ENCODE peak calls at places on chromosome 5, in ten cellular contexts. One of them, this sample, is unnamed.
A peak's percentile ranks its signal among the peaks of the same experiment; 100 is the strongest.

GRCh38 chr5:149391524-149391923 is 12.4 kb upstream of the IL17B start:
- DNase-seq in uterus: no peak
- DNase-seq in progenitor cell of endocrine pancreas: no peak
- DNase-seq in psoas muscle: no peak
- DNase-seq in WTC11: no peak
- DNase-seq in endothelial cell of umbilical vein: no peak
- DNase-seq in RWPE1: no peak
- DNase-seq in fibroblast of pulmonary artery: no peak
- DNase-seq in AG10803: no peak
- DNase-seq in heart right ventricle: no peak
- DNase-seq in this sample: no peak

GRCh38 chr5:31122998-31123950 is 70.2 kb upstream of the CDH6 start:
- DNase-seq in WTC11: no peak
- DNase-seq in endothelial cell of umbilical vein: no peak
- DNase-seq in uterus: no peak
- DNase-seq in RWPE1: no peak
- DNase-seq in progenitor cell of endocrine pancreas: no peak
- DNase-seq in fibroblast of pulmonary artery: no peak
- DNase-seq in AG10803: peak; percentile 24
- DNase-seq in psoas muscle: no peak
- DNase-seq in heart right ventricle: no peak
- DNase-seq in this sample: no peak

GRCh38 chr5:92222449-92222848 is 839.3 kb upstream of the ARRDC3 start:
- DNase-seq in endothelial cell of umbilical vein: no peak
- DNase-seq in AG10803: no peak
- DNase-seq in progenitor cell of endocrine pancreas: no peak
- DNase-seq in psoas muscle: no peak
- DNase-seq in uterus: no peak
- DNase-seq in RWPE1: no peak
- DNase-seq in heart right ventricle: no peak
- DNase-seq in WTC11: peak; percentile 26
- DNase-seq in fibroblast of pulmonary artery: no peak
- DNase-seq in this sample: no peak

GRCh38 chr5:74612059-74612458 is 28.5 kb downstream of the ENC1 start:
- DNase-seq in RWPE1: no peak
- DNase-seq in psoas muscle: no peak
- DNase-seq in heart right ventricle: no peak
- DNase-seq in progenitor cell of endocrine pancreas: no peak
- DNase-seq in endothelial cell of umbilical vein: no peak
- DNase-seq in AG10803: no peak
- DNase-seq in fibroblast of pulmonary artery: no peak
- DNase-seq in WTC11: no peak
- DNase-seq in uterus: no peak
- DNase-seq in this sample: no peak

GRCh38 chr5:151924564-151925395 is at the start of gene GLRA1:
- DNase-seq in progenitor cell of endocrine pancreas: peak; percentile 68
- DNase-seq in RWPE1: peak; percentile 77
- DNase-seq in endothelial cell of umbilical vein: peak; percentile 28
- DNase-seq in WTC11: peak; percentile 85
- DNase-seq in AG10803: peak; percentile 19
- DNase-seq in psoas muscle: peak; percentile 59
- DNase-seq in heart right ventricle: peak; percentile 57
- DNase-seq in fibroblast of pulmonary artery: peak; percentile 63
- DNase-seq in uterus: peak; percentile 15
- DNase-seq in this sample: no peak

GRCh38 chr5:1152771-1153282 is 41.0 kb upstream of the SLC12A7 start:
- DNase-seq in progenitor cell of endocrine pancreas: no peak
- DNase-seq in WTC11: no peak
- DNase-seq in fibroblast of pulmonary artery: no peak
- DNase-seq in AG10803: peak; percentile 30
- DNase-seq in psoas muscle: no peak
- DNase-seq in uterus: no peak
- DNase-seq in RWPE1: no peak
- DNase-seq in heart right ventricle: no peak
- DNase-seq in endothelial cell of umbilical vein: no peak
- DNase-seq in this sample: no peak

GRCh38 chr5:67156976-67157583 is 39.5 kb downstream of the CD180 start:
- DNase-seq in progenitor cell of endocrine pancreas: no peak
- DNase-seq in RWPE1: peak; percentile 67
- DNase-seq in endothelial cell of umbilical vein: peak; percentile 37
- DNase-seq in fibroblast of pulmonary artery: peak; percentile 50
- DNase-seq in uterus: peak; percentile 42
- DNase-seq in psoas muscle: no peak
- DNase-seq in AG10803: no peak
- DNase-seq in WTC11: peak; percentile 26
- DNase-seq in heart right ventricle: no peak
- DNase-seq in this sample: no peak

GRCh38 chr5:82396871-82397514 is 118.8 kb upstream of the RPS23 start:
- DNase-seq in progenitor cell of endocrine pancreas: no peak
- DNase-seq in WTC11: no peak
- DNase-seq in fibroblast of pulmonary artery: peak; percentile 99
- DNase-seq in AG10803: peak; percentile 100
- DNase-seq in RWPE1: peak; percentile 73
- DNase-seq in endothelial cell of umbilical vein: peak; percentile 98
- DNase-seq in heart right ventricle: peak; percentile 84
- DNase-seq in psoas muscle: peak; percentile 80
- DNase-seq in uterus: peak; percentile 85
- DNase-seq in this sample: no peak

GRCh38 chr5:1728846-1729245 is 70.8 kb downstream of the MRPL36 start:
- DNase-seq in fibroblast of pulmonary artery: no peak
- DNase-seq in WTC11: no peak
- DNase-seq in heart right ventricle: no peak
- DNase-seq in endothelial cell of umbilical vein: no peak
- DNase-seq in RWPE1: no peak
- DNase-seq in AG10803: no peak
- DNase-seq in psoas muscle: no peak
- DNase-seq in progenitor cell of endocrine pancreas: no peak
- DNase-seq in uterus: no peak
- DNase-seq in this sample: peak; percentile 5

GRCh38 chr5:10601246-10602030 is 37.6 kb downstream of the ANKRD33B start:
- DNase-seq in progenitor cell of endocrine pancreas: no peak
- DNase-seq in fibroblast of pulmonary artery: peak; percentile 96
- DNase-seq in psoas muscle: peak; percentile 92
- DNase-seq in WTC11: no peak
- DNase-seq in RWPE1: peak; percentile 93
- DNase-seq in endothelial cell of umbilical vein: peak; percentile 97
- DNase-seq in heart right ventricle: peak; percentile 90
- DNase-seq in uterus: peak; percentile 87
- DNase-seq in AG10803: peak; percentile 83
- DNase-seq in this sample: peak; percentile 63

GRCh38 chr5:131109540-131110255 is 55.4 kb downstream of the HINT1 start:
- DNase-seq in uterus: no peak
- DNase-seq in AG10803: peak; percentile 35
- DNase-seq in WTC11: no peak
- DNase-seq in endothelial cell of umbilical vein: peak; percentile 52
- DNase-seq in heart right ventricle: peak; percentile 6
- DNase-seq in progenitor cell of endocrine pancreas: no peak
- DNase-seq in RWPE1: peak; percentile 67
- DNase-seq in fibroblast of pulmonary artery: peak; percentile 66
- DNase-seq in psoas muscle: no peak
- DNase-seq in this sample: no peak

GRCh38 chr5:56490971-56491468 is 257.9 kb upstream of the ANKRD55 start:
- DNase-seq in progenitor cell of endocrine pancreas: no peak
- DNase-seq in WTC11: no peak
- DNase-seq in uterus: no peak
- DNase-seq in fibroblast of pulmonary artery: no peak
- DNase-seq in heart right ventricle: no peak
- DNase-seq in AG10803: no peak
- DNase-seq in endothelial cell of umbilical vein: no peak
- DNase-seq in RWPE1: peak; percentile 85
- DNase-seq in psoas muscle: no peak
- DNase-seq in this sample: no peak

GRCh38 chr5:170809551-170809950 is 26.0 kb downstream of the GABRP start:
- DNase-seq in heart right ventricle: no peak
- DNase-seq in psoas muscle: no peak
- DNase-seq in RWPE1: peak; percentile 82
- DNase-seq in uterus: no peak
- DNase-seq in endothelial cell of umbilical vein: peak; percentile 48
- DNase-seq in fibroblast of pulmonary artery: peak; percentile 72
- DNase-seq in progenitor cell of endocrine pancreas: no peak
- DNase-seq in AG10803: peak; percentile 66
- DNase-seq in WTC11: peak; percentile 30
- DNase-seq in this sample: no peak

GRCh38 chr5:164722702-164723101 is 1217.3 kb downstream of the MAT2B start:
- DNase-seq in heart right ventricle: no peak
- DNase-seq in psoas muscle: no peak
- DNase-seq in WTC11: no peak
- DNase-seq in endothelial cell of umbilical vein: no peak
- DNase-seq in AG10803: no peak
- DNase-seq in uterus: no peak
- DNase-seq in RWPE1: no peak
- DNase-seq in progenitor cell of endocrine pancreas: no peak
- DNase-seq in fibroblast of pulmonary artery: no peak
- DNase-seq in this sample: no peak

GRCh38 chr5:157390179-157390923 is 69.7 kb upstream of the NIPAL4 start:
- DNase-seq in WTC11: no peak
- DNase-seq in RWPE1: peak; percentile 98
- DNase-seq in heart right ventricle: no peak
- DNase-seq in progenitor cell of endocrine pancreas: no peak
- DNase-seq in psoas muscle: no peak
- DNase-seq in endothelial cell of umbilical vein: peak; percentile 40
- DNase-seq in AG10803: peak; percentile 85
- DNase-seq in fibroblast of pulmonary artery: peak; percentile 47
- DNase-seq in uterus: no peak
- DNase-seq in this sample: no peak

DNA sequence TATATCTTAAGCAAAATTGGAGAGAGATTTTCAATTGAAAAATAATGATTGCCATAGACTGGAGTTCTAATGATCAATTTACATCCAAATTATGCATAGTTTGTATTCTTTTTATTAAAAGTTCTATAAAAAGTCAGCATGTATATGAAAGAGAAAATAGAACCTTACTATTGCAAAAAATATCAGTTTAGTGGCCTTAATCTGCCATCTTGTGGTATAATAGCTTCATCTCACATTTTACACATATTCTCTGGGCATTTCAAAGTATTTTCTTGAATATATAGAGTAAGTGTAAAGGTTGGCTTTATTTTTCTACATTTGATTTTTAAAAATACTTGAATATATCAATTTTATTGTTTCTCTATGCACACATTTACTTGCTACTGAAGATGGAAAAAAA is 1858.6 kb upstream of the CDH9 start:
- DNase-seq in AG10803: no peak
- DNase-seq in endothelial cell of umbilical vein: no peak
- DNase-seq in RWPE1: peak; percentile 28
- DNase-seq in progenitor cell of endocrine pancreas: no peak
- DNase-seq in heart right ventricle: no peak
- DNase-seq in fibroblast of pulmonary artery: peak; percentile 3
- DNase-seq in WTC11: no peak
- DNase-seq in psoas muscle: no peak
- DNase-seq in uterus: no peak
- DNase-seq in this sample: no peak
- TF ChIP-seq CTCF in AG10803: no peak
- TF ChIP-seq CTCF in endothelial cell of umbilical vein: no peak
- TF ChIP-seq CTCF in RWPE1: peak; percentile 58
- TF ChIP-seq CTCF in progenitor cell of endocrine pancreas: peak; percentile 57
- TF ChIP-seq CTCF in heart right ventricle: no peak
- TF ChIP-seq CTCF in fibroblast of pulmonary artery: no peak
- TF ChIP-seq CTCF in WTC11: no peak
- TF ChIP-seq CTCF in psoas muscle: no peak
- TF ChIP-seq CTCF in uterus: no peak
- TF ChIP-seq CTCF in this sample: no peak

GRCh38 chr5:173265433-173265832 is 30.4 kb upstream of the NKX2-5 start:
- DNase-seq in WTC11: no peak
- DNase-seq in heart right ventricle: peak; percentile 80
- DNase-seq in AG10803: no peak
- DNase-seq in progenitor cell of endocrine pancreas: no peak
- DNase-seq in endothelial cell of umbilical vein: no peak
- DNase-seq in RWPE1: no peak
- DNase-seq in psoas muscle: no peak
- DNase-seq in uterus: no peak
- DNase-seq in fibroblast of pulmonary artery: no peak
- DNase-seq in this sample: no peak
- TF ChIP-seq CTCF in WTC11: no peak
- TF ChIP-seq CTCF in heart right ventricle: no peak
- TF ChIP-seq CTCF in AG10803: no peak
- TF ChIP-seq CTCF in progenitor cell of endocrine pancreas: no peak
- TF ChIP-seq CTCF in endothelial cell of umbilical vein: no peak
- TF ChIP-seq CTCF in RWPE1: no peak
- TF ChIP-seq CTCF in psoas muscle: no peak
- TF ChIP-seq CTCF in uterus: no peak
- TF ChIP-seq CTCF in fibroblast of pulmonary artery: no peak
- TF ChIP-seq CTCF in this sample: no peak

DNA sequence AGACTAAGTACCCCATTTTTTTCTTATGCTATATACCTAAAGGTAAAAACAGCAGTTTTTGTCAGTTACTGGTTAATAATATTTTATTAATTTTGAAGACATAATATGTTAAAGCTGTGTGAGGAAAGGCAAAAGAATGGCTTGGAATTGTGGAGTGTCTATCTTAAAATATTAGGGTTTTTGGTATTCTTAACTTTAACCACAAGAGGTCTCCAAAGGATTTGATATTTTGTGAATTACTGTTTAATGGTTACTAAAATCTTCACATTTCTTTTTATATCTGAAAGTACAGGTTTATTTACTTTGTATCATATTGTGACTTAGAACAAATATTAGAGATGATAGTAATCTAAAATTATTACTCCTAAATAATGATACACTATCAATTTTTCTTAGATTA is 32.0 kb upstream of the DHFR start:
- DNase-seq in psoas muscle: no peak
- DNase-seq in heart right ventricle: no peak
- DNase-seq in WTC11: no peak
- DNase-seq in uterus: no peak
- DNase-seq in RWPE1: peak; percentile 16
- DNase-seq in endothelial cell of umbilical vein: peak; percentile 27
- DNase-seq in fibroblast of pulmonary artery: peak; percentile 46
- DNase-seq in progenitor cell of endocrine pancreas: no peak
- DNase-seq in AG10803: peak; percentile 20
- DNase-seq in this sample: no peak
- TF ChIP-seq CTCF in psoas muscle: no peak
- TF ChIP-seq CTCF in heart right ventricle: no peak
- TF ChIP-seq CTCF in WTC11: no peak
- TF ChIP-seq CTCF in uterus: no peak
- TF ChIP-seq CTCF in RWPE1: peak; percentile 41
- TF ChIP-seq CTCF in endothelial cell of umbilical vein: peak; percentile 1
- TF ChIP-seq CTCF in fibroblast of pulmonary artery: peak; percentile 36
- TF ChIP-seq CTCF in progenitor cell of endocrine pancreas: peak; percentile 67
- TF ChIP-seq CTCF in AG10803: peak; percentile 50
- TF ChIP-seq CTCF in this sample: peak; percentile 12

DNA sequence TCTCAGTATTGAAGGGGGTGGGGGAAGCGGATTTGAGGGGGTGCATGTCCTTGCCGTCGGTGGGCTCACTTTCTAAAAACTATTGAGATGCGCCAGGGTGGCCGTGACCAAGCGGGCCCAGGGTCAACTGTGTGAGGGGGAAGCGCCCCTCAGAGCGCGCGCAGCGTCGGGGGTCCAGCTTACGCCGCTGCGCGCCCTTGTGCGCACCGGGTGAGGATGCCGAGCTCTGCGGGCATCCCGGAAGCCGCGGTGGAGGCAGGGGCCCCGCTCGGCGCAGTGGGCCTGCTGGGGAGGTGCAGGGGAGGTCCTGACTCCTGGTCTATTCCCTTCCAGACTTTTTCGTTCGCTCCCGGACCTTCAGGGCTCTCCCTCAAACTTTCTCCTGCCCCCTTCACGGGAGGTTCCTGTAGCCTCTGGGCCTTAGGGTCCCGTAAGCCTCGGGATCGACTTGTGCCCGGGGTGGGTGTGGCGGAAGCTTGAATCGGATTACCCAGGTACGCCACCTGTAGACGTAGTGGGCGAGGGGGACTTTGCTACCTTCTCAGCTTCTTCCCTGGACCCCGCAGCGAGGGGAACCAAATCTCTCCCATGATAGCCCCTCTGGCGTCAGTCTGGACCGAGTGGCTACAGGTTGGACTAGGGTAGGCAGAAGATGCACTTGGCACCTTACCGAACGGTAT is 2.5 kb upstream of the PRDM6 start:
- DNase-seq in endothelial cell of umbilical vein: no peak
- DNase-seq in WTC11: peak; percentile 53
- DNase-seq in fibroblast of pulmonary artery: no peak
- DNase-seq in heart right ventricle: no peak
- DNase-seq in AG10803: no peak
- DNase-seq in uterus: no peak
- DNase-seq in progenitor cell of endocrine pancreas: no peak
- DNase-seq in RWPE1: no peak
- DNase-seq in psoas muscle: no peak
- DNase-seq in this sample: no peak
- TF ChIP-seq CTCF in endothelial cell of umbilical vein: no peak
- TF ChIP-seq CTCF in WTC11: no peak
- TF ChIP-seq CTCF in fibroblast of pulmonary artery: no peak
- TF ChIP-seq CTCF in heart right ventricle: no peak
- TF ChIP-seq CTCF in AG10803: no peak
- TF ChIP-seq CTCF in uterus: no peak
- TF ChIP-seq CTCF in progenitor cell of endocrine pancreas: no peak
- TF ChIP-seq CTCF in RWPE1: no peak
- TF ChIP-seq CTCF in psoas muscle: no peak
- TF ChIP-seq CTCF in this sample: no peak

This sample was measured in CD14-positive monocyte.